ENCODE peak calls at places on chromosomes 5 and 9, in four cellular contexts. One of them, this sample, is unnamed.
A peak's percentile ranks its signal among the peaks of the same experiment; 100 is the strongest.

GRCh38 chr5:61535828-61536227 is 203.8 kb downstream of the ZSWIM6 start:
- DNase-seq in EL: no peak
- DNase-seq in activated CD8-positive, alpha-beta memory T cell treated with anti-CD3 and anti-CD28 coated beads for 48 hours: no peak
- DNase-seq in cardiac fibroblast: no peak
- DNase-seq in this sample: no peak

GRCh38 chr5:76606665-76607064 is 16.5 kb downstream of the F2RL2 start:
- DNase-seq in EL: no peak
- DNase-seq in activated CD8-positive, alpha-beta memory T cell treated with anti-CD3 and anti-CD28 coated beads for 48 hours: no peak
- DNase-seq in cardiac fibroblast: no peak
- DNase-seq in this sample: no peak

GRCh38 chr5:154580422-154580821 is 102.4 kb upstream of the HAND1 start:
- DNase-seq in EL: no peak
- DNase-seq in activated CD8-positive, alpha-beta memory T cell treated with anti-CD3 and anti-CD28 coated beads for 48 hours: no peak
- DNase-seq in cardiac fibroblast: no peak
- DNase-seq in this sample: no peak

GRCh38 chr9:16026886-16027285 is 474.0 kb downstream of the CCDC171 start:
- DNase-seq in EL: peak; percentile 31
- DNase-seq in activated CD8-positive, alpha-beta memory T cell treated with anti-CD3 and anti-CD28 coated beads for 48 hours: no peak
- DNase-seq in cardiac fibroblast: no peak
- DNase-seq in this sample: no peak

GRCh38 chr9:130150779-130151381 is 21.3 kb upstream of the NCS1 start:
- DNase-seq in EL: peak; percentile 70
- DNase-seq in activated CD8-positive, alpha-beta memory T cell treated with anti-CD3 and anti-CD28 coated beads for 48 hours: no peak
- DNase-seq in cardiac fibroblast: no peak
- DNase-seq in this sample: no peak

GRCh38 chr5:10123254-10123989 is 126.3 kb downstream of the ATPSCKMT start:
- DNase-seq in EL: no peak
- DNase-seq in activated CD8-positive, alpha-beta memory T cell treated with anti-CD3 and anti-CD28 coated beads for 48 hours: no peak
- DNase-seq in cardiac fibroblast: no peak
- DNase-seq in this sample: no peak

GRCh38 chr9:899440-900184 is 58.1 kb downstream of the DMRT1 start:
- DNase-seq in EL: no peak
- DNase-seq in activated CD8-positive, alpha-beta memory T cell treated with anti-CD3 and anti-CD28 coated beads for 48 hours: no peak
- DNase-seq in cardiac fibroblast: no peak
- DNase-seq in this sample: no peak

GRCh38 chr5:160199410-160199911 is 29.8 kb upstream of the FABP6 start:
- DNase-seq in EL: peak; percentile 53
- DNase-seq in activated CD8-positive, alpha-beta memory T cell treated with anti-CD3 and anti-CD28 coated beads for 48 hours: peak; percentile 68
- DNase-seq in cardiac fibroblast: peak; percentile 51
- DNase-seq in this sample: peak; percentile 71

GRCh38 chr9:134963546-134963945 is 45.8 kb upstream of the FCN1 start:
- DNase-seq in EL: no peak
- DNase-seq in activated CD8-positive, alpha-beta memory T cell treated with anti-CD3 and anti-CD28 coated beads for 48 hours: no peak
- DNase-seq in cardiac fibroblast: no peak
- DNase-seq in this sample: no peak

This sample was measured in T47D.